ENCODE peak calls at places on chromosome 14, in eight cellular contexts. A, J, O, S, Y, P, G and Z are unnamed samples.

GRCh38 chr14:24095196-24096068 is 1.3 kb downstream of the PCK2 start:
- DNase-seq in A (peak; percentile 82), J (no peak), O (peak; percentile 96), S (peak; percentile 80), Y (peak; percentile 33), P (peak; percentile 79), G (peak; percentile 91), Z (peak; percentile 75)

GRCh38 chr14:77190977-77191376 is 9.4 kb downstream of the TMEM63C start:
- DNase-seq in A (no peak), J (no peak), O (no peak), S (no peak), Y (no peak), P (no peak), G (no peak), Z (no peak)

GRCh38 chr14:68543516-68543915 is 249.4 kb downstream of the ZFP36L1 start:
- DNase-seq in A (no peak), J (no peak), O (no peak), S (no peak), Y (no peak), P (no peak), G (no peak), Z (no peak)

GRCh38 chr14:95044463-95045254 is 112.7 kb downstream of the DICER1 start:
- DNase-seq in A (no peak), J (peak; percentile 51), O (no peak), S (peak; percentile 50), Y (no peak), P (no peak), G (no peak), Z (peak; percentile 34)

GRCh38 chr14:52012635-52013034 is 23.3 kb downstream of the RTRAF start:
- DNase-seq in A (no peak), J (no peak), O (no peak), S (peak; percentile 79), Y (peak; percentile 80), P (no peak), G (no peak), Z (no peak)

GRCh38 chr14:32201816-32202467 is at the start of gene RNU6-7:
- DNase-seq in A (peak; percentile 48), J (no peak), O (peak; percentile 53), S (peak; percentile 70), Y (peak; percentile 21), P (peak; percentile 64), G (no peak), Z (no peak)

GRCh38 chr14:98700748-98701147 is 571.2 kb downstream of the BCL11B start:
- DNase-seq in A (no peak), J (no peak), O (no peak), S (no peak), Y (no peak), P (no peak), G (no peak), Z (no peak)

GRCh38 chr14:61048640-61049039 is 67.6 kb downstream of the SLC38A6 start:
- DNase-seq in A (no peak), J (no peak), O (no peak), S (no peak), Y (no peak), P (no peak), G (no peak), Z (no peak)

GRCh38 chr14:93056840-93057585 is 58.7 kb downstream of the ITPK1 start:
- DNase-seq in A (no peak), J (peak; percentile 47), O (no peak), S (peak; percentile 82), Y (no peak), P (no peak), G (no peak), Z (no peak)

GRCh38 chr14:81366259-81366658 is 33.9 kb downstream of the STON2 start:
- DNase-seq in A (no peak), J (no peak), O (no peak), S (no peak), Y (no peak), P (peak; percentile 18), G (no peak), Z (no peak)

GRCh38 chr14:40204441-40205175 is 772.4 kb upstream of the FBXO33 start:
- DNase-seq in A (no peak), J (peak; percentile 60), O (no peak), S (no peak), Y (no peak), P (no peak), G (no peak), Z (no peak)

GRCh38 chr14:58738876-58739275 is 101.1 kb downstream of the DACT1 start:
- DNase-seq in A (no peak), J (no peak), O (no peak), S (no peak), Y (no peak), P (no peak), G (no peak), Z (no peak)

GRCh38 chr14:104436047-104436531 is 143.5 kb upstream of the C14orf180 start:
- DNase-seq in A (peak; percentile 74), J (no peak), O (no peak), S (peak; percentile 70), Y (peak; percentile 64), P (no peak), G (peak; percentile 55), Z (peak; percentile 69)

GRCh38 chr14:48970995-48971394 is 615.2 kb downstream of the RPS29 start:
- DNase-seq in A (no peak), J (no peak), O (no peak), S (no peak), Y (peak; percentile 6), P (no peak), G (no peak), Z (no peak)

GRCh38 chr14:101224356-101225115 is 321.0 kb upstream of the RTL1 start:
- DNase-seq in A (no peak), J (peak; percentile 47), O (no peak), S (no peak), Y (no peak), P (no peak), G (no peak), Z (peak; percentile 44)

GRCh38 chr14:101226265-101226602 is 322.7 kb upstream of the RTL1 start:
- DNase-seq in A (no peak), J (no peak), O (no peak), S (no peak), Y (no peak), P (no peak), G (no peak), Z (peak; percentile 18)

GRCh38 chr14:101223561-101224162 is 320.1 kb upstream of the RTL1 start:
- DNase-seq in A (no peak), J (no peak), O (no peak), S (no peak), Y (no peak), P (no peak), G (no peak), Z (peak; percentile 44)

GRCh38 chr14:101225729-101226152 is 322.2 kb upstream of the RTL1 start:
- DNase-seq in A (no peak), J (no peak), O (no peak), S (no peak), Y (no peak), P (no peak), G (no peak), Z (peak; percentile 43)

DNA sequence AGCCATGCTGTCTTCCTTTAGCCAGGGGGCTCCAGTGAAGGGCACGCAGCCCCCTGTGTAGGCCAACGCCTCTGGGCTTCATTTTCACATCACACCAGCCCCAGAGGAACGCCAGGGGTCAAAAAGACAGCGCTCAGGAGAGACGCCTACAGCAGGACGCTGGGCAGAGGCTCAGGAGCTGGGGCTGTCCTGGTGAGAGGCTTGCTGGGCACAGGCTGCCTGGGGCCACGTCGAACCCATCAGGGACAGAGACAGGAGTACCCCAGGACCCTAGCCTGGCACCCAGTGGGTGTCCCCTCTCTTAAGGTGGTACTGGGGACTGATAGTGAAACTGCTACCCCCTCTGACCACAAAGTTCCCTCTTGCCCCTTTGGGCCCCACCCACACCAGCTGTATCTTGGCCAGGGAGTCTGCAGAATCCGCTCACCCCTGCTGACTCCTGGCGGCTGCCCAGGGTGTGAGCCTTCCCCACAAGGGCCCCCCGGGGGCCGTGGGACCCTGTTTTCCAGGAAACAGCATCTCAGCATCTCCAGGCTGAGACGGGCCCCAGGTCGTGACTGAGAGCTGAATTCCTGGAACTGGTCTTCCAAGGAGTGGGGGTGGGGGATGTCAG is 321.7 kb upstream of the RTL1 start:
- DNase-seq in A (no peak), J (no peak), O (no peak), S (no peak), Y (no peak), P (no peak), G (no peak), Z (peak; percentile 23)
- TF ChIP-seq CTCF in A (no peak), J (no peak), O (no peak), S (no peak), Y (no peak), P (no peak), G (no peak), Z (no peak)

GRCh38 chr14:89603938-89604480 is 187.0 kb upstream of the FOXN3 start:
- DNase-seq in A (no peak), J (no peak), O (no peak), S (no peak), Y (no peak), P (no peak), G (no peak), Z (no peak)

GRCh38 chr14:89609701-89610100 is 192.7 kb upstream of the FOXN3 start:
- DNase-seq in A (no peak), J (no peak), O (no peak), S (no peak), Y (no peak), P (no peak), G (no peak), Z (no peak)

GRCh38 chr14:89613260-89614008 is 196.4 kb upstream of the FOXN3 start:
- DNase-seq in A (no peak), J (no peak), O (peak; percentile 45), S (no peak), Y (no peak), P (no peak), G (no peak), Z (no peak)

DNA sequence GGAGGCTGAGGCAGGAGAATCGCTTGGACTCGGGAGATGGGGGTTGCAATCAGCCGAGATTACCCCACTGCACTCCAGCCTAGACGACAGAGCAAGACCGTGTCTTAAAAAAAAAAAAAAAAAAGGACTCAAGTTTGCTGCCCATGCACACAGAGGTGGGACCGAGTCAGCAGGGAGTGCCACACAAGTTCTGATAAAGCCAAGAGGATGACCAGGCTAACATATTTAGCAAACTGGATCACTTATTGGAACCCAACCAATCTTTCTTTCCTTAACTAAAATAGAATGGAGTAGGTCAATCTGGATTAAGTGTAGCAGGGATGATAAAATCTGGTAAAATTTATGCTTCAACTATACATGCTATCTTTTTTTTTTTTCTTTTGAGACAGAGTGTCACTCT is 190.4 kb upstream of the FOXN3 start:
- DNase-seq in A (no peak), J (no peak), O (no peak), S (no peak), Y (no peak), P (no peak), G (no peak), Z (no peak)
- H3K4me3 ChIP-seq in A (no peak overlapping the region), J (no peak overlapping the region), O (no peak overlapping the region), S (no peak overlapping the region), Y (no peak overlapping the region), P (no peak overlapping the region), G (no peak overlapping the region), Z (no peak overlapping the region)

GRCh38 chr14:28057286-28058011 is 709.1 kb upstream of the FOXG1 start:
- DNase-seq in A (no peak), J (no peak), O (no peak), S (no peak), Y (peak; percentile 13), P (no peak), G (no peak), Z (no peak)
- TF ChIP-seq CTCF in A (no peak), J (no peak), O (no peak), S (no peak), Y (no peak), P (no peak), G (no peak), Z (no peak)

DNA sequence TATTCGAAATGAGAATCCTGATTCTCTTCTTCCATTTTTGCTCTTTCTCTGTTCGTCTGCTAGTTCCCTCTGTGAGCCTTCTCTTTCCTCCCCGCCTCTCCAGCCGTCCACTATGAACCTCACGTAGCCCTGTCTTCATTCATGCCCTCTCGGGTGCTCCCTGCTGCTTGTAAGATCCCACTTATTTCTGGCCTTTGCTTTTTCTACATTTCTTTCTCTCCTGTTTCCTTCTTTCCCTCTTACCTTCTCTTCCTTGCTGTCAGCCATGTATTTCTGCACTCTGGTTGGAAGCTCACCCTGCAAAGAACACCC is 85.9 kb downstream of the SAMD4A start:
- DNase-seq in A (no peak), J (no peak), O (no peak), S (no peak), Y (no peak), P (no peak), G (no peak), Z (no peak)
- H3K4me3 ChIP-seq in A (peak overlapping the region; percentile 14), J (peak overlapping the region; percentile 1), O (no peak overlapping the region), S (peak overlapping the region; percentile 43), Y (peak overlapping the region; percentile 42), P (no peak overlapping the region), G (no peak overlapping the region), Z (peak overlapping the region; percentile 15)